ENCODE peak calls at places on chromosomes 16 and 17, in eight cellular contexts. H is heart right ventricle, D is NCI-H2081, P is AG09309, B is NCI-H1105 treated with DMSO at 0.1 percent for 48 hours, W is anterior cingulate cortex, F is omental fat pad, V is GM19239. Y is an unnamed sample.

GRCh38 chr16:649646-650045 is 481 bp downstream of the WDR90 start:
- DNase-seq in H (no peak), D (no peak), P (no peak), B (no peak), W (no peak), F (no peak), V (peak), Y (no peak)

GRCh38 chr17:38705803-38706624 is 941 bp downstream of the MLLT6 start:
- DNase-seq in H (peak), D (peak), P (no peak), B (peak), W (no peak), F (no peak), V (no peak), Y (peak)

GRCh38 chr17:41494524-41494923 is 4.8 kb upstream of the KRT36 start:
- DNase-seq in H (no peak), D (no peak), P (no peak), B (no peak), W (no peak), F (no peak), V (no peak), Y (no peak)

GRCh38 chr17:879546-879945 is 97.4 kb downstream of the MRM3 start:
- DNase-seq in H (peak), D (peak), P (no peak), B (no peak), W (no peak), F (peak), V (peak), Y (peak)

GRCh38 chr17:38421224-38421841 is 6.9 kb upstream of the ARHGAP23 start:
- DNase-seq in H (no peak), D (no peak), P (no peak), B (no peak), W (no peak), F (no peak), V (no peak), Y (no peak)

GRCh38 chr17:69819316-69820087 is 255.5 kb upstream of the KCNJ16 start:
- DNase-seq in H (no peak), D (no peak), P (no peak), B (no peak), W (no peak), F (no peak), V (no peak), Y (no peak)

GRCh38 chr17:77331161-77331864 is 190.5 kb downstream of the SEC14L1 start:
- DNase-seq in H (peak), D (peak), P (no peak), B (peak), W (peak), F (peak), V (peak), Y (peak)

GRCh38 chr16:65572156-65572555 is 450.3 kb upstream of the CDH11 start:
- DNase-seq in H (no peak), D (no peak), P (peak), B (no peak), W (no peak), F (no peak), V (no peak), Y (no peak)

GRCh38 chr17:59349178-59349577 is 17.7 kb downstream of the YPEL2 start:
- DNase-seq in H (no peak), D (no peak), P (no peak), B (no peak), W (no peak), F (no peak), V (no peak), Y (no peak)

GRCh38 chr16:85422374-85423185 is 190.5 kb upstream of the GSE1 start:
- DNase-seq in H (no peak), D (peak), P (no peak), B (no peak), W (no peak), F (no peak), V (no peak), Y (peak)

GRCh38 chr17:55588446-55588845 is 77.2 kb upstream of the SMIM36 start:
- DNase-seq in H (no peak), D (no peak), P (no peak), B (no peak), W (no peak), F (no peak), V (no peak), Y (no peak)

Y was measured in endothelial cell.